ENCODE peak calls at places on chromosomes 4 and X, in five cellular contexts. Q is WERI-Rb-1, Y is glutamatergic neuron, D is osteocyte, L is transverse colon. T is an unnamed sample.

GRCh38 chr4:80036306-80036705 is 36.7 kb downstream of the ANTXR2 start:
- DNase-seq in Q (no peak), Y (no peak), D (no peak), L (no peak), T (no peak)

GRCh38 chr4:89939994-89940393 is 45.3 kb downstream of the MMRN1 start:
- DNase-seq in Q (no peak), Y (no peak), D (no peak), L (no peak), T (peak)

GRCh38 chr4:115113382-115114106 is at the start of gene NDST4:
- DNase-seq in Q (peak), Y (peak), D (no peak), L (no peak), T (no peak)

GRCh38 chr4:98574816-98575215 is 83.6 kb downstream of the TSPAN5 start:
- DNase-seq in Q (peak), Y (no peak), D (no peak), L (no peak), T (no peak)

GRCh38 chr4:88823058-88823919 is 125.7 kb upstream of the NAP1L5 start:
- DNase-seq in Q (peak), Y (peak), D (peak), L (peak), T (peak)

GRCh38 chrX:139106111-139106510 is 394.6 kb upstream of the FGF13 start:
- DNase-seq in Q (no peak), Y (no peak), D (no peak), L (no peak), T (no peak)

GRCh38 chrX:40945366-40945713 is 139.9 kb upstream of the USP9X start:
- DNase-seq in Q (no peak), Y (no peak), D (no peak), L (peak), T (peak)

GRCh38 chr4:53477666-53478065 is 100.2 kb downstream of the FIP1L1 start:
- DNase-seq in Q (no peak), Y (no peak), D (no peak), L (no peak), T (no peak)

GRCh38 chrX:155216940-155217450 is 735 bp downstream of the VBP1 start:
- DNase-seq in Q (no peak), Y (no peak), D (no peak), L (no peak), T (no peak)

GRCh38 chrX:45807572-45808425 is 607.1 kb upstream of the DIPK2B start:
- DNase-seq in Q (no peak), Y (no peak), D (no peak), L (no peak), T (no peak)

GRCh38 chr4:113101669-113102068 is 52.2 kb downstream of the ANK2 start:
- DNase-seq in Q (no peak), Y (no peak), D (no peak), L (no peak), T (no peak)

GRCh38 chr4:6560416-6561172 is 14.4 kb upstream of the MAN2B2 start:
- DNase-seq in Q (no peak), Y (no peak), D (no peak), L (no peak), T (no peak)

GRCh38 chr4:119490335-119490734 is 138.3 kb downstream of the PDE5A start:
- DNase-seq in Q (peak), Y (no peak), D (no peak), L (peak), T (no peak)
- TF ChIP-seq CTCF in Q (peak), Y (no peak), D (peak), L (peak), T (no peak)

DNA sequence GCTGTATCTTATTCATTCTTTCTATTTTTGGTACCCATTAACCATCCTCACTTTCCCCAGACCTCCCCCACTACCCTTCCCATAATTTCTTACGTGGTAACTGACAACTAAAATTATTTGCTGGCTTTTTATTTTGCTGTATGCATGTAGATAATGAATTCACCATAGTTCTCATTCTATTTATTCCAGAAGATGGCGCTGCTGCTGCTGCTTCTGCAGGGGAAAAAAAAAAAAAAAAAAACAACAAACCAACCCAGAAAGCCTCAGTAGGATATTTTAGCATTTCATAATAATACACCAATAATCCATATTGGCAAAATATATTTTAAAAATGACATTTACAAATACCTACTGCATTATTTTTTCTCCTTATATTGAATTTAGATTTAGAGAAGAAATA is 416.6 kb upstream of the MAGEB18 start:
- DNase-seq in Q (no peak), Y (no peak), D (no peak), L (no peak), T (no peak)
- TF ChIP-seq CTCF in Q (peak), Y (peak), D (peak), L (peak), T (no peak)

GRCh38 chr4:13907255-13907751 is 279.8 kb upstream of the BOD1L1 start:
- DNase-seq in Q (no peak), Y (no peak), D (no peak), L (no peak), T (no peak)
- TF ChIP-seq CTCF in Q (peak), Y (no peak), D (peak), L (no peak), T (no peak)

GRCh38 chr4:48639816-48640215 is 140.3 kb downstream of the FRYL start:
- DNase-seq in Q (no peak), Y (no peak), D (no peak), L (no peak), T (no peak)

GRCh38 chr4:48640225-48640624 is 139.9 kb downstream of the FRYL start:
- DNase-seq in Q (no peak), Y (no peak), D (no peak), L (no peak), T (no peak)

GRCh38 chr4:48640699-48641098 is 139.4 kb downstream of the FRYL start:
- DNase-seq in Q (no peak), Y (no peak), D (no peak), L (no peak), T (no peak)

GRCh38 chr4:48642421-48643144 is 137.5 kb downstream of the FRYL start:
- DNase-seq in Q (no peak), Y (no peak), D (no peak), L (no peak), T (no peak)

DNA sequence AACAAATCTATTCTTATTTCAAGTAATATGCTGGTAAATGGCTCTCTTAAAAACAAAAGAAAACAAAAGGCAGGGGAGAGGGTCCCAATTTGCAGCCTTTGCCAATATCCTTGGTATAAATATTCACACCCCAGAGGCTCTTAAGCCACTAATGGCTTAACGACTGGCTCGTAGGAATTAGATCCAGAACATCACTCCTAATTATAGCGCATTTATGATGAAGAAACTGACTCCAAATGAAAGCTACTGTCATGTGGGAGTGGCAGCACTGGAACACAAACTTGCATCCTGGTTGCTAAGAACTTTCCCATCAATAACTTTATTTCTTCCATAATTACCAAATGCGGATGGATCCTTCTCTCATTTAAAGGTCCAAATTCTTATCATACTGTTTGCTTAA is 138.7 kb downstream of the FRYL start:
- DNase-seq in Q (no peak), Y (no peak), D (no peak), L (no peak), T (no peak)
- TF ChIP-seq CTCF in Q (no peak), Y (no peak), D (no peak), L (no peak), T (no peak)

DNA sequence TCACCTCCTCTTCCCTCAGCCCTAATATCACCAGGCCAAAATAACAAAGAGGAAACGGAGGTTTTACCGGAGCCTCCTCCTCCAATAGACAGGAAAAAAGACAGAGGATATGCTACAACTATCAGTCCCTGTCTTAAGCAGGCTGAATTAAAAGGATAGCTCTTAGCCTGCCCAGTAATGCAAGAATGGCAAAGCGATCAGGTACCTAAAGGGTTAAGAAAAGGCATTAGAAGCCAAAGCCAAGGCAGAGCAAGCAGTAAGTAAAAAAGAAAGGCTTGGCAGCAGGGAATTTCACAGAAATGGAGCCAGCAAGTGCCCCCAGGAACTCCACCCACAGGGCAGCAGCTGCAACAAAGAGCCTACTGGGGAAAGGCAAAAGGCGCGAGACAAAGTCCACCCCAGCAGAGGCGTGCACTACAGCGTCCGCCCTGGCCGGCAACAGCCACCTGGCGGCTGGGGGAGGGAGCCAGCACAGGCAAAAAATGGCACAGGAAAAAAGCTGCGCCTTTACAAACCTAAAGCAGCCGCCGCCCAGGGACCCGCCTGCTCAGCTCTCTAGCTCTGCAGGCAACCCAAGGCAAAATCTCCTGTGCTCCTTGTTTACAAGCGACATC is 220.6 kb upstream of the ZC4H2 start:
- DNase-seq in Q (no peak), Y (peak), D (no peak), L (peak), T (peak)
- TF ChIP-seq CTCF in Q (peak), Y (peak), D (no peak), L (peak), T (no peak)

GRCh38 chr4:93788712-93789111 is 39.8 kb upstream of the ATOH1 start:
- DNase-seq in Q (peak), Y (no peak), D (no peak), L (no peak), T (no peak)
- TF ChIP-seq CTCF in Q (peak), Y (peak), D (peak), L (no peak), T (peak)

DNA sequence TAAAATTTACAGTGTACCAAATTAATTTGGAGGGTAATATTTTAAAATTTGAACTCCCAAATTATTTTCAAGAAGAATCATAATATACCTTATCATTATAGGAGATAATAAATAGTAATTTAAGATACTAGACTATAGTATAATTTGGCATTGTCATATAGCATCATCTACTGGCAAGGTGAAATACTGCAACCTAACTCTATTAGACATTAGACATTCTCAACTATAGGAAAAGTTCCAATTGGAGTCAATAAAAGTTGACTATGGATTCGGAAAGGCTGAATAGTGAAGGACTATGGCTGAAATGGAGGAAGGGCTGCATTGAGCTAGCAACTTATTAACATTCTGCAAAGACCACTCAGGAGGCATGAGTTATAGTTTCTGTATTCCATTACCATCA is 113.0 kb downstream of the PRDM5 start:
- DNase-seq in Q (no peak), Y (no peak), D (no peak), L (no peak), T (no peak)
- TF ChIP-seq CTCF in Q (peak), Y (no peak), D (peak), L (no peak), T (no peak)